ENCODE peak calls at places on chromosomes 2 and 18, in nine cellular contexts. G, Z, Q, K, T, L, S, H and Y are unnamed samples.

GRCh38 chr2:161241894-161242293 is 66.3 kb upstream of the PSMD14 start:
- DNase-seq in T (no peak), H (no peak), Z (no peak), L (no peak), S (no peak), K (no peak), G (no peak), Q (no peak), Y (no peak)

GRCh38 chr2:120893874-120894584 is 158.4 kb downstream of the GLI2 start:
- DNase-seq in H (no peak), L (no peak), K (no peak), Z (no peak), Q (no peak), S (no peak), T (no peak), G (no peak), Y (peak; percentile 63)

GRCh38 chr2:98445167-98445522 is 487 bp downstream of the INPP4A start:
- DNase-seq in H (no peak), G (peak; percentile 9), Q (no peak), S (no peak), Z (peak; percentile 28), K (peak; percentile 52), T (peak; percentile 61), L (no peak), Y (peak; percentile 14)

GRCh38 chr2:74148457-74149248 is 941 bp upstream of the BOLA3 start:
- DNase-seq in Z (no peak), H (no peak), L (no peak), S (no peak), Q (no peak), T (no peak), K (no peak), G (no peak), Y (no peak)

GRCh38 chr2:237563816-237564215 is 2.6 kb upstream of the PRLH start:
- DNase-seq in Q (no peak), S (no peak), L (no peak), G (no peak), H (peak; percentile 26), Z (no peak), T (no peak), K (no peak), Y (peak; percentile 29)

GRCh38 chr18:49690307-49690706 is 123.0 kb downstream of the ACAA2 start:
- DNase-seq in Z (no peak), Q (no peak), T (no peak), S (no peak), G (peak; percentile 95), H (peak; percentile 97), K (no peak), L (no peak), Y (no peak)

GRCh38 chr18:13558132-13558531 is 168.2 kb downstream of the FAM210A start:
- DNase-seq in H (peak; percentile 41), Q (no peak), S (no peak), K (peak; percentile 57), Z (no peak), G (peak; percentile 33), L (peak; percentile 52), T (no peak), Y (peak; percentile 31)

GRCh38 chr2:95334916-95335641 is 37.9 kb downstream of the KCNIP3 start:
- DNase-seq in K (no peak), Q (no peak), T (no peak), S (no peak), Z (no peak), L (no peak), G (peak; percentile 51), H (no peak), Y (no peak)

GRCh38 chr2:37091873-37092272 is 7.6 kb downstream of the GPATCH11 start:
- DNase-seq in T (no peak), Q (no peak), K (no peak), S (no peak), H (no peak), L (no peak), G (no peak), Z (no peak), Y (no peak)

GRCh38 chr18:63342206-63342605 is 22.6 kb upstream of the BCL2 start:
- DNase-seq in Z (no peak), T (no peak), H (peak; percentile 55), G (peak; percentile 35), L (no peak), Q (no peak), K (peak; percentile 53), S (no peak), Y (peak; percentile 31)

GRCh38 chr2:64620661-64621060 is 33.1 kb downstream of the SERTAD2 start:
- DNase-seq in K (no peak), T (no peak), Z (no peak), H (no peak), S (no peak), G (no peak), L (no peak), Q (no peak), Y (no peak)

GRCh38 chr2:201254331-201254730 is 6.0 kb upstream of the CASP8 start:
- DNase-seq in K (peak; percentile 49), L (peak; percentile 63), G (peak; percentile 39), H (peak; percentile 68), T (no peak), Z (no peak), Q (no peak), S (no peak), Y (no peak)

GRCh38 chr2:219282375-219282774 is 3.2 kb downstream of the DNAJB2 start:
- DNase-seq in L (no peak), K (no peak), H (no peak), S (no peak), Z (no peak), T (no peak), Q (no peak), G (no peak), Y (no peak)

GRCh38 chr2:18795881-18796280 is 206.5 kb upstream of the NT5C1B start:
- DNase-seq in H (peak; percentile 43), Q (no peak), L (no peak), T (no peak), Z (no peak), S (no peak), G (peak; percentile 52), K (no peak), Y (no peak)

GRCh38 chr2:144111443-144111842 is 408.5 kb downstream of the ZEB2 start:
- DNase-seq in G (peak; percentile 87), T (no peak), Z (no peak), K (no peak), S (no peak), L (no peak), Q (no peak), H (peak; percentile 78), Y (no peak)

GRCh38 chr2:151614159-151614558 is 120.1 kb downstream of the NEB start:
- DNase-seq in H (no peak), G (no peak), Q (no peak), T (no peak), L (no peak), Z (no peak), S (no peak), K (no peak), Y (no peak)

GRCh38 chr18:36298113-36298701 is 694 bp downstream of the FHOD3 start:
- DNase-seq in T (no peak), H (no peak), G (no peak), S (no peak), K (peak; percentile 7), Z (peak; percentile 33), L (no peak), Q (no peak), Y (peak; percentile 55)

GRCh38 chr2:224359569-224359968 is 42.3 kb downstream of the FAM124B start:
- DNase-seq in L (peak; percentile 16), G (no peak), Z (no peak), S (no peak), K (peak; percentile 32), H (no peak), Q (no peak), T (no peak), Y (no peak)

GRCh38 chr2:204706939-204707338 is 161.7 kb downstream of the PARD3B start:
- DNase-seq in L (no peak), S (no peak), H (no peak), T (no peak), G (no peak), Z (no peak), Q (no peak), K (no peak), Y (no peak)

GRCh38 chr2:222025891-222026271 is 272.9 kb downstream of the PAX3 start:
- DNase-seq in Z (no peak), Q (no peak), H (no peak), K (no peak), T (no peak), L (no peak), G (no peak), S (no peak), Y (no peak)

GRCh38 chr2:188931361-188931760 is 42.8 kb upstream of the COL3A1 start:
- DNase-seq in Q (no peak), S (no peak), Z (no peak), G (no peak), H (no peak), L (no peak), T (no peak), K (no peak), Y (no peak)

GRCh38 chr18:72325307-72325706 is 218.8 kb downstream of the CBLN2 start:
- DNase-seq in S (no peak), H (no peak), Z (no peak), T (no peak), K (no peak), G (no peak), Q (no peak), L (no peak), Y (no peak)

GRCh38 chr2:189534854-189535253 is 45.7 kb downstream of the SLC40A1 start:
- DNase-seq in K (no peak), L (peak; percentile 53), S (no peak), G (peak; percentile 46), H (peak; percentile 63), T (no peak), Z (no peak), Q (no peak), Y (no peak)

GRCh38 chr2:167331636-167332232 is 443.5 kb downstream of the XIRP2 start:
- DNase-seq in L (peak; percentile 11), Z (no peak), T (peak; percentile 51), G (no peak), Q (no peak), K (peak; percentile 7), H (no peak), S (no peak), Y (peak; percentile 19)
- TF ChIP-seq CTCF in L (peak; percentile 49), Z (no peak), T (no peak), G (peak; percentile 36), Q (no peak), K (no peak), H (no peak), S (no peak), Y (peak; percentile 52)

GRCh38 chr2:80517301-80517700 is 212.7 kb upstream of the LRRTM1 start:
- DNase-seq in K (no peak), Z (no peak), S (no peak), L (no peak), H (no peak), G (no peak), T (no peak), Q (no peak), Y (no peak)
- TF ChIP-seq CTCF in K (no peak), Z (no peak), S (no peak), L (no peak), H (no peak), G (no peak), T (no peak), Q (no peak), Y (no peak)

GRCh38 chr2:197515798-197516761 is at the start of gene MOB4:
- DNase-seq in G (peak; percentile 96), Z (peak; percentile 95), S (peak; percentile 88), H (peak; percentile 95), K (peak; percentile 94), T (peak; percentile 98), L (peak; percentile 93), Q (peak; percentile 87), Y (peak; percentile 99)
- TF ChIP-seq CTCF in G (no peak), Z (no peak), S (no peak), H (no peak), K (no peak), T (no peak), L (peak; percentile 53), Q (no peak), Y (no peak)

GRCh38 chr2:133166024-133166423 is 402.2 kb downstream of the NCKAP5 start:
- DNase-seq in T (no peak), Q (no peak), L (no peak), G (no peak), K (no peak), H (peak; percentile 18), S (no peak), Z (no peak), Y (no peak)
- TF ChIP-seq CTCF in T (no peak), Q (no peak), L (no peak), G (no peak), K (no peak), H (no peak), S (no peak), Z (no peak), Y (no peak)